ENCODE peak calls at places on chromosomes 1 and 21, in five cellular contexts. One of them, this sample, is unnamed.

GRCh38 chr1:11880911-11881748 is 22.4 kb upstream of the NPPB start:
- DNase-seq in adrenal gland: peak
- DNase-seq in psoas muscle: peak
- DNase-seq in kidney epithelial cell: no peak
- DNase-seq in foreskin fibroblast: peak
- DNase-seq in this sample: no peak

GRCh38 chr1:40938393-40938792 is 41.1 kb upstream of the CTPS1 start:
- DNase-seq in adrenal gland: no peak
- DNase-seq in foreskin fibroblast: no peak
- DNase-seq in psoas muscle: no peak
- DNase-seq in kidney epithelial cell: no peak
- DNase-seq in this sample: no peak

GRCh38 chr1:233668725-233669294 is 54.9 kb downstream of the KCNK1 start:
- DNase-seq in kidney epithelial cell: no peak
- DNase-seq in psoas muscle: no peak
- DNase-seq in foreskin fibroblast: peak
- DNase-seq in adrenal gland: no peak
- DNase-seq in this sample: no peak

GRCh38 chr21:36698160-36699025 is 522 bp upstream of the SIM2 start:
- DNase-seq in adrenal gland: no peak
- DNase-seq in foreskin fibroblast: no peak
- DNase-seq in psoas muscle: peak
- DNase-seq in kidney epithelial cell: no peak
- DNase-seq in this sample: no peak

GRCh38 chr1:201172336-201172735 is 18.1 kb upstream of the TMEM9 start:
- DNase-seq in psoas muscle: peak
- DNase-seq in adrenal gland: no peak
- DNase-seq in kidney epithelial cell: no peak
- DNase-seq in foreskin fibroblast: no peak
- DNase-seq in this sample: no peak

GRCh38 chr1:24105368-24106160 is 6.4 kb downstream of the MYOM3 start:
- DNase-seq in psoas muscle: peak
- DNase-seq in foreskin fibroblast: no peak
- DNase-seq in kidney epithelial cell: no peak
- DNase-seq in adrenal gland: no peak
- DNase-seq in this sample: no peak

GRCh38 chr1:94237291-94238226 is at the start of gene ARHGAP29:
- DNase-seq in psoas muscle: peak
- DNase-seq in kidney epithelial cell: no peak
- DNase-seq in adrenal gland: peak
- DNase-seq in foreskin fibroblast: peak
- DNase-seq in this sample: peak

GRCh38 chr1:53242381-53242780 is 4.1 kb upstream of the MAGOH start:
- DNase-seq in psoas muscle: no peak
- DNase-seq in adrenal gland: no peak
- DNase-seq in kidney epithelial cell: no peak
- DNase-seq in foreskin fibroblast: no peak
- DNase-seq in this sample: no peak

GRCh38 chr1:17662786-17663185 is 92.3 kb upstream of the ACTL8 start:
- DNase-seq in psoas muscle: no peak
- DNase-seq in kidney epithelial cell: no peak
- DNase-seq in adrenal gland: no peak
- DNase-seq in foreskin fibroblast: no peak
- DNase-seq in this sample: no peak

GRCh38 chr1:17665950-17666720 is 89.0 kb upstream of the ACTL8 start:
- DNase-seq in foreskin fibroblast: peak
- DNase-seq in kidney epithelial cell: no peak
- DNase-seq in adrenal gland: no peak
- DNase-seq in psoas muscle: no peak
- DNase-seq in this sample: peak

GRCh38 chr1:17663646-17664045 is 91.5 kb upstream of the ACTL8 start:
- DNase-seq in foreskin fibroblast: no peak
- DNase-seq in psoas muscle: no peak
- DNase-seq in kidney epithelial cell: no peak
- DNase-seq in adrenal gland: no peak
- DNase-seq in this sample: no peak

GRCh38 chr1:17665054-17665453 is 90.1 kb upstream of the ACTL8 start:
- DNase-seq in adrenal gland: no peak
- DNase-seq in psoas muscle: no peak
- DNase-seq in kidney epithelial cell: no peak
- DNase-seq in foreskin fibroblast: no peak
- DNase-seq in this sample: no peak

DNA sequence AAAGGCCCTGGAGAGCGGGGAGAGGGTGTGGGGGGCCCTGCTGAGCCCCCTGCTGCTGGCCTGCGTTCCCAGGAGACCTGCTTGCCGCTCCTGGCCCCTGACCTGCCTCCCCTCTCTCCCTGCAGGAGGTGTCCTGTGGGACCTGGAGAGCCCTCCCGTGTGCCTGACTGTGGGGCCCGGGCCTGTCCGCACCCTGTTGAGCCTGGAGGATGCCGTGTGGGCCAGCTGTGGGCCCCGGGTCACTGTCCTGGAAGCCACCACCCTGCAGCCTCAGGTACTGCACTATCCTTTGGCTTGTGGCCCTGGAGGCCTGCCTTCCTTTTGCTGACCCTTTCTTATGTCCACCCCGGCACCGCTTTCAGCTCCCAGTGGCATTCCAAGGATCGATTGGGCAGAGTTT is 90.8 kb upstream of the ACTL8 start:
- DNase-seq in adrenal gland: no peak
- DNase-seq in kidney epithelial cell: no peak
- DNase-seq in psoas muscle: no peak
- DNase-seq in foreskin fibroblast: no peak
- DNase-seq in this sample: no peak
- TF ChIP-seq CTCF in adrenal gland: no peak
- TF ChIP-seq CTCF in kidney epithelial cell: no peak
- TF ChIP-seq CTCF in psoas muscle: no peak
- TF ChIP-seq CTCF in foreskin fibroblast: no peak
- TF ChIP-seq CTCF in this sample: peak

GRCh38 chr1:64248065-64248464 is 44.6 kb downstream of the UBE2U start:
- DNase-seq in foreskin fibroblast: no peak
- DNase-seq in adrenal gland: no peak
- DNase-seq in kidney epithelial cell: no peak
- DNase-seq in psoas muscle: no peak
- DNase-seq in this sample: no peak

GRCh38 chr1:64246294-64246917 is 43.0 kb downstream of the UBE2U start:
- DNase-seq in foreskin fibroblast: peak
- DNase-seq in psoas muscle: no peak
- DNase-seq in adrenal gland: no peak
- DNase-seq in kidney epithelial cell: no peak
- DNase-seq in this sample: peak

DNA sequence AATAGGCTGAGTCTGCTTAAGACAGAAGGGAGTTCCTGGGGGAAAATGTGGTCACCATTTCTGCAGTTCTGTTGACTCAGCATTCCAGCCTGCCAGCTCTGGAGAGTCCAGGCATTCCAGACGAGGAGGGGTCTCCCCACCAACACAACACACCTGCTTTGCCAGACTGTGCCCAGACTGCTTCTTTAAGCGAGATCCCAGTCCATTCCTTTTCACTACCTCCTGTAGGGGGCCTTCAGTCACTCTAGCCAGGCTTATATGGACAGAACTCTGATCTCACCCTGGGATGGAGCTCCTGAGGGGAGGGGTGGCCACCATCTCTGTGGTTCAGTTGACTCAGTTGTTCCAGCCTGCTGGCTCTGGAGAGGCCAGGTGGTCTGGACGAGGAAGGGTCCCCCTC is 48.5 kb downstream of the UBE2U start:
- DNase-seq in psoas muscle: no peak
- DNase-seq in kidney epithelial cell: no peak
- DNase-seq in adrenal gland: no peak
- DNase-seq in foreskin fibroblast: no peak
- DNase-seq in this sample: no peak
- TF ChIP-seq CTCF in psoas muscle: no peak
- TF ChIP-seq CTCF in kidney epithelial cell: no peak
- TF ChIP-seq CTCF in adrenal gland: no peak
- TF ChIP-seq CTCF in foreskin fibroblast: peak
- TF ChIP-seq CTCF in this sample: peak

GRCh38 chr1:151165738-151166505 is at the start of the genes LYSMD1 and SCNM1:
- DNase-seq in psoas muscle: peak
- DNase-seq in foreskin fibroblast: peak
- DNase-seq in adrenal gland: peak
- DNase-seq in kidney epithelial cell: peak
- DNase-seq in this sample: peak
- TF ChIP-seq CTCF in psoas muscle: no peak
- TF ChIP-seq CTCF in foreskin fibroblast: no peak
- TF ChIP-seq CTCF in adrenal gland: peak
- TF ChIP-seq CTCF in kidney epithelial cell: no peak
- TF ChIP-seq CTCF in this sample: no peak

DNA sequence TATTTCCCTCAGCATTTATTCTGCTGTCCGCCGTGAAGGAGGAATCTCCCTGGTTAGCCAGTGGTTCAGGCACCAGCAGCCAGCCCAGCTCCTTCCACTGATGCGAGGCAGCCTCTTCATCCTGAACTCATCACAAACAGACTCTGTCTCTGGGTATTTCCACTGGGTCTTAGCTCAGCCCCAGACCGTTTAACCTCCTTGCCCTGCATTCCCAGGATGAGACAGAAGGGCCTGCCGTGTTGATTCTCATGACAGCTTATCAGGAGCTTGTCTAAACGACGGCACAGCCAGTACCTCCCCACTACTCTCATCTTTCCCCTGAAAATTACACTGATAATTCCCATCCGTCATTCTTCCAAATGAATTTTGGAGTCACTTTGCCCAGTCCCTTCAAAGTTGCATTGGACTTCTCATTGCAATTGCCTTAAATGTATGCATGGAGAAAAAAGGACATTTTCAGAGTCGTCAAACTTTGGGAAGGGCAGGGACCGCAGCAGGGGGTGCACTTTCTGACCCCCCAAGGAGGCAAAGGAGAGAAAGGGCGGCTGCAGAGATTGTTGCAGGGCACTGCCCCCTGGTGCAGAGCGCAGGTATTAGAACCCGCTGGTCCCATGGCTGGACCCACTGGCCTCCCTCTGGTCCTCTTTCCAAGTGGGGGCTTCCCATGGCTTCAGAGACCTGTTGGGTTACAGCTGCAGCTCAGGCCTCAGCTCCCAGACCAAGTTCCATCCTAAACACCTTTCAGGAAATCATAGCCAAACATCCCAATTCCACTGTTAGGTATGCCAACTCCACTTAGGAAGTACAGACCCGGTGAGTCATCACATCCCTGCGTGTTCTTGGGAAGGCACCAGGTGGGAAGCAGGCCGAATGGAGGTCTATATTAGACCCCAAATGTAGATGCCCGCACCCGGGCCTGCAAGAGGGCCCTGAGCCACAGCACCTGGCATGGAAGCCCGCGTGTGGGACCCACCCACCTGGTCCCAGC is 3.7 kb upstream of the MEGF6 start:
- DNase-seq in psoas muscle: no peak
- DNase-seq in kidney epithelial cell: no peak
- DNase-seq in adrenal gland: no peak
- DNase-seq in foreskin fibroblast: peak
- DNase-seq in this sample: no peak
- TF ChIP-seq CTCF in psoas muscle: peak
- TF ChIP-seq CTCF in kidney epithelial cell: peak
- TF ChIP-seq CTCF in adrenal gland: peak
- TF ChIP-seq CTCF in foreskin fibroblast: peak
- TF ChIP-seq CTCF in this sample: peak

DNA sequence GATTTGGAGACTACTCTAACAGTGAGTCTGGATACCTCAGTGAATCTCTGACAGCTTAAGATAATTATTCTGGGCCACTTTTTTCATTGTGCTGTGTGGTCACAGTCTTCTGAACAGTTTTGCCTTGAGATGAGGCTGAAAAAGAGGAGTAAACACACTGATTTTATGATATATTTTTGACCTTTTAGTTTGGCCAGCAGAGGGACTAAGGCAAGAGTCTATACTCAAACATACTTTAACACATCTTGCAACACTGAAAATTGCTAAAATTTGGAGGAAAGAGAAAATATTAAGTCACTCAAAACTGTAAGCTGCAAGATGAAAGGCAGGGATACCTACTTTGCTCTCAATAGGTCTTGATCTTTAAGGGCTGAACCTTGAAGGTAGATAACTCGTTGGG is 182.7 kb downstream of the KCNT2 start:
- DNase-seq in adrenal gland: no peak
- DNase-seq in foreskin fibroblast: peak
- DNase-seq in kidney epithelial cell: no peak
- DNase-seq in psoas muscle: no peak
- DNase-seq in this sample: no peak
- TF ChIP-seq CTCF in adrenal gland: no peak
- TF ChIP-seq CTCF in foreskin fibroblast: peak
- TF ChIP-seq CTCF in kidney epithelial cell: no peak
- TF ChIP-seq CTCF in psoas muscle: no peak
- TF ChIP-seq CTCF in this sample: peak

DNA sequence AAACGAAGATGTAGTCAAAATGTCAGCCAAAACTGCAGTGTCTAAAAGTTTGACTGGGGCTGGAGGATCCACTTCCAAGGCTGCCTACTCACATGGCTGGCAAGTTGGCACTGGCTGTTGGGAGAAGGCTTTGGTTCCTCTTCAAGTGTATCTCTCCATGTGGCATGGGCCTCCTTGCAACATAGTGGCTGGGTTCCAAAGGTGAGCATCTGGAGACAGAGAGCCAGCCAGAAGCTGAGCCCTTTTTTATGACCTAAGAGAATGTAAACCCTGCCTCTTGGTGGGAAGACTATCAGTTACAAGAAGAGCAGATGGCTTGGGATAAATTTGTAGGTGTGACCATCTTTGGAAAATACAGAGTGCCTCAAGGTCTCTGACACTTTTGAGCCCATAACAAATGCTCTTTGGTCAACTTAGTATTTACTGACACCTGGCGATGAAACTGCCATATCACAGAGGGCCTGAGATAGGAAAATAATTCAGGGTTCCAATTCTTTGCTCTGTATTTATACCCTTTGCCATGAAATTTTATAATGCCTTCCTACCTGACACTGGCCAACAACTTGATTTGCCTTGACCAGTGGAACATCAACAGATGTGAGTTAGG is 31.4 kb upstream of the PRELP start:
- DNase-seq in kidney epithelial cell: no peak
- DNase-seq in foreskin fibroblast: peak
- DNase-seq in psoas muscle: no peak
- DNase-seq in adrenal gland: no peak
- DNase-seq in this sample: no peak
- TF ChIP-seq CTCF in kidney epithelial cell: no peak
- TF ChIP-seq CTCF in foreskin fibroblast: no peak
- TF ChIP-seq CTCF in psoas muscle: no peak
- TF ChIP-seq CTCF in adrenal gland: no peak
- TF ChIP-seq CTCF in this sample: no peak

DNA sequence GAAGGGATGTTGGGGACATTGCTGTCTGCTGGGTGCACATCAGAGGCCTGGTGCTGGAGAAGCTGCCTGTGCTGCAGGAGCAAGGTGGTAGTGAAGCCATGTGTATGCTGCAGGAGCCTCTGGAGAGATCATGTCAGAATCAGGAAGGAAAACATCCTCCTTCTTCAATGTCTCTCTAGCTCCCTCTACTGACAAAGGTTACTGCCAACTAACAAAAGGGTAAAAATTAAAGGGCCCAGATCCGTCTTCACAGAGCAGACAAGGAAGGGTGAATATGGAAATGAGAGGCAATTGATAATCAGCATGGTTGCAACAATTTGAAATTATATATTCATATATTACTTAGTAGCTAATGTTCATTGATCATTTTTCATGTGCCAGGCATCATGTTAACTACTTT is 32.2 kb downstream of the FAM177B start:
- DNase-seq in kidney epithelial cell: no peak
- DNase-seq in foreskin fibroblast: no peak
- DNase-seq in adrenal gland: no peak
- DNase-seq in psoas muscle: no peak
- DNase-seq in this sample: no peak
- TF ChIP-seq CTCF in kidney epithelial cell: peak
- TF ChIP-seq CTCF in foreskin fibroblast: no peak
- TF ChIP-seq CTCF in adrenal gland: no peak
- TF ChIP-seq CTCF in psoas muscle: no peak
- TF ChIP-seq CTCF in this sample: peak

This sample was measured in HFFc6.